ENCODE peak calls at places on chromosomes 4 and X, in six cellular contexts. Q, F, G, U, A and Y are unnamed samples.

GRCh38 chr4:1172971-1173757 is 781 bp upstream of the SPON2 start:
- DNase-seq in U (peak; percentile 57), F (peak; percentile 78), A (no peak), G (no peak), Q (no peak), Y (no peak)

GRCh38 chr4:73944061-73944875 is 37.6 kb downstream of the PF4 start:
- DNase-seq in A (peak; percentile 5), G (peak; percentile 8), U (peak; percentile 51), Q (peak; percentile 30), F (peak; percentile 31), Y (no peak)

GRCh38 chr4:125244848-125245450 is 69.8 kb upstream of the FAT4 start:
- DNase-seq in U (no peak), F (no peak), Q (no peak), G (no peak), A (no peak), Y (no peak)

GRCh38 chr4:43763029-43763610 is 685.5 kb downstream of the KCTD8 start:
- DNase-seq in A (no peak), U (no peak), G (peak; percentile 7), Q (no peak), F (no peak), Y (no peak)

GRCh38 chr4:93065790-93066189 is 762.0 kb downstream of the GRID2 start:
- DNase-seq in A (no peak), Q (no peak), F (no peak), U (no peak), G (no peak), Y (no peak)

GRCh38 chrX:153074935-153075334 is 2.7 kb downstream of the PNMA6A start:
- DNase-seq in G (no peak), A (no peak), U (no peak), Q (no peak), F (no peak), Y (no peak)

GRCh38 chr4:53186714-53187358 is 179.0 kb downstream of the SCFD2 start:
- DNase-seq in Q (no peak), G (no peak), U (no peak), A (no peak), F (no peak), Y (no peak)

GRCh38 chrX:40887476-40887875 is 152.1 kb upstream of the MED14 start:
- DNase-seq in G (no peak), A (no peak), Q (no peak), U (no peak), F (no peak), Y (no peak)

GRCh38 chr4:85968945-85969830 is 390.7 kb downstream of the MAPK10 start:
- DNase-seq in Q (no peak), U (no peak), G (peak; percentile 12), F (no peak), A (no peak), Y (peak; percentile 36)

GRCh38 chrX:151458824-151459223 is 61.8 kb downstream of the VMA21 start:
- DNase-seq in A (no peak), F (no peak), Q (no peak), G (no peak), U (no peak), Y (no peak)

GRCh38 chrX:4841216-4841745 is 1127.8 kb upstream of the PRKX start:
- DNase-seq in Q (no peak), U (no peak), G (no peak), F (no peak), A (no peak), Y (no peak)

GRCh38 chr4:142883433-142883832 is 37.3 kb upstream of the INPP4B start:
- DNase-seq in Q (no peak), G (no peak), U (no peak), A (no peak), F (no peak), Y (peak; percentile 20)
- TF ChIP-seq CTCF in Q (peak; percentile 26), G (peak; percentile 13), U (no peak), A (no peak), F (no peak), Y (no peak)

GRCh38 chrX:110301194-110301593 is 16.7 kb downstream of the AMMECR1 start:
- DNase-seq in A (no peak), U (no peak), G (no peak), Q (no peak), F (no peak), Y (no peak)

GRCh38 chrX:110304884-110305283 is 13.0 kb downstream of the AMMECR1 start:
- DNase-seq in Q (no peak), G (no peak), A (no peak), F (no peak), U (no peak), Y (no peak)

GRCh38 chrX:110304371-110304770 is 13.5 kb downstream of the AMMECR1 start:
- DNase-seq in G (no peak), F (no peak), A (no peak), Q (no peak), U (no peak), Y (no peak)

DNA sequence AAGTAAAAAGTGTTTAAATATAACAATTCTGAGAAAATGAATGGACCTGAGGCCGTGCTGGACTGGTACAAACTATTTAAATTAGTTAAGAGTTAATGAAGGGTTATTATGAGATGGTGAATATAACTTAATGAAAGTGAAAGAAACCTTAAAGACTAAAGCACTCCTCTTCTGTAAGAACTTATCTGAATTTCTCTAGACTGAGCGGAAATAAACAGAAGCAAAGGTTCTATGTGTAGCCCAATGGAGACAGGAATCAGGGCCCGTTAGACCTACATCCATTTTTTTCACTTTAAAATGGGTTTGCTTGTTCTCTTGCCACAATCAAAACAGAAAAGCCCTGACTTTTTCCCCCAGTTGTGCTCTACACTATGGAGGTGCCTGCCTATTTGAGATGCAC is 14.9 kb downstream of the AMMECR1 start:
- DNase-seq in Q (no peak), G (no peak), U (no peak), A (no peak), F (no peak), Y (no peak)
- TF ChIP-seq POLR2A in Q (no peak), G (no peak), U (no peak), A (no peak), F (no peak), Y (no peak)

GRCh38 chrX:103329991-103330390 is at the start of gene TCEAL7:
- DNase-seq in Q (no peak), U (peak; percentile 48), G (no peak), A (peak; percentile 29), F (peak; percentile 72), Y (no peak)
- H3K4me3 ChIP-seq in Q (peak within 1 kb of the TSS; percentile 14), U (peak within 1 kb of the TSS; percentile 31), G (no peak within 1 kb of the TSS), A (peak within 1 kb of the TSS; percentile 63), F (peak within 1 kb of the TSS; percentile 19), Y (no peak within 1 kb of the TSS)

DNA sequence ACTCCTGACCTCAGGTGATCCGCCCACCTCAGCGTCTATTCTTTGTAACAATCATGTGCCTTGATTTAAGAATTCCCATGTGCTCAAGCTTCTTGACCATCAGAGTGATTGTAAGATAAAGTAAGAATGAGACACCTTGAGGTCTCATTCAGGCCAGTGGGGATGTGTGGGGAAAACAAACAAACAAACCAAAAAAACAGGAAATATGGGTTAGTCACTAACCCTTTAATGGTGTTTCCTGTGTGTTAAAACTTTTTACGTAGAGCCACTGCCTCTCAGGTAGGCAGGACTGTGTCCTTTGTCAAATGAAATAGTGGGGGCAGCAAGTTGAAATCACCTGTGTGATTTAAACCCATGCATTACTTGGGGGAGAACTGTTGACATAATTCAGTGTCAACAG is 91.5 kb upstream of the DHRSX start:
- DNase-seq in Q (no peak), A (no peak), F (no peak), U (no peak), G (no peak), Y (no peak)
- TF ChIP-seq CTCF in Q (no peak), A (no peak), F (no peak), U (no peak), G (no peak), Y (no peak)

GRCh38 chrX:130173190-130173895 is 1.6 kb downstream of the RAB33A start:
- DNase-seq in U (peak; percentile 18), A (peak; percentile 35), F (peak; percentile 52), G (peak; percentile 48), Q (peak; percentile 54), Y (peak; percentile 89)
- TF ChIP-seq POLR2A in U (no peak), A (no peak), F (no peak), G (peak; percentile 17), Q (no peak), Y (peak; percentile 50)

GRCh38 chr4:2817701-2818350 is 24.9 kb downstream of the SH3BP2 start:
- DNase-seq in F (no peak), G (peak; percentile 47), A (no peak), Q (peak; percentile 66), U (no peak), Y (no peak)

GRCh38 chr4:2819244-2820215 is 24.1 kb upstream of the ADD1 start:
- DNase-seq in Q (no peak), F (no peak), G (no peak), U (no peak), A (no peak), Y (no peak)

GRCh38 chr4:2817136-2817535 is 24.3 kb downstream of the SH3BP2 start:
- DNase-seq in F (no peak), Q (no peak), A (no peak), G (no peak), U (no peak), Y (no peak)

GRCh38 chr4:2820216-2820982 is 23.2 kb upstream of the ADD1 start:
- DNase-seq in F (no peak), G (no peak), Q (peak; percentile 11), A (no peak), U (no peak), Y (no peak)

GRCh38 chr4:2818351-2818939 is 25.2 kb upstream of the ADD1 start:
- DNase-seq in Q (no peak), G (no peak), U (no peak), A (no peak), F (no peak), Y (no peak)
- H3K4me3 ChIP-seq in Q (peak overlapping the region; percentile 63), G (peak overlapping the region; percentile 46), U (peak overlapping the region; percentile 59), A (peak overlapping the region; percentile 65), F (peak overlapping the region; percentile 65), Y (no peak overlapping the region)

GRCh38 chrX:36913551-36913950 is 94.6 kb upstream of the FAM47C start:
- DNase-seq in F (no peak), Q (no peak), A (no peak), G (no peak), U (no peak), Y (no peak)

GRCh38 chrX:36909584-36909983 is 98.6 kb upstream of the FAM47C start:
- DNase-seq in Q (no peak), U (no peak), A (no peak), F (no peak), G (no peak), Y (no peak)

GRCh38 chrX:36908801-36909403 is 99.3 kb upstream of the FAM47C start:
- DNase-seq in G (no peak), Q (no peak), F (no peak), A (no peak), U (no peak), Y (peak; percentile 32)
- TF ChIP-seq CTCF in G (peak; percentile 19), Q (peak; percentile 17), F (no peak), A (peak; percentile 44), U (no peak), Y (peak; percentile 18)

DNA sequence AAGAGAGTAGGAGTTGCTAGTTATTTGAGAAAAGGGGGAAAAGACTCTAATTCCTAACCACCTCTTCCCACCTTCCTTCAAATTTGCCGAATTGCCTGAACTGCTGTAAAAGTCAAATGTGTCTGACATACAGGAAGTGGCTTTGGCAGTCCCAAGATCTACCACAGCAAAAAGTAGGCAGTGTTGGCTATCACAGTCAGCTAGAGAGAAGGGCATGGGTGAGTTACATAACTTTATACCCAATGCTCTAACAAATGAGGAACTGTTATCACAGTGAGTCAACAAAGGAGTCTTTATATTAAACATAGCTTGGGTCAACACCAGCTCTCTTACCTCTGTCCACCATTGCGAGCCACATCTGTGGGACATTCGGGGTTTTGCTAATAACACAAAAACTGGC is 2.4 kb upstream of the MBNL3 start:
- DNase-seq in G (peak; percentile 61), F (no peak), Q (peak; percentile 22), U (peak; percentile 19), A (no peak), Y (peak; percentile 90)
- TF ChIP-seq POLR2A in G (no peak), F (no peak), Q (no peak), U (no peak), A (no peak), Y (peak; percentile 28)